ENCODE peak calls at places on chromosome X, in ten cellular contexts. H is fibroblast of pulmonary artery, D is omental fat pad, J is SK-N-SH, Y is tibial artery, Z is activated T-cell treated with anti-CD3 and anti-CD28 coated beads for 4 hours, I is foreskin fibroblast, S is kidney glomerular epithelial cell, O is NCI-H2171 treated with DMSO at 0.1 percent for 48 hours, W is fibroblast of mammary gland. M is an unnamed sample.

GRCh38 chrX:125210146-125210545 is 109.5 kb upstream of the TEX13C start:
- DNase-seq in H (no peak), D (no peak), J (no peak), Y (no peak), Z (no peak), I (no peak), S (no peak), O (no peak), W (no peak), M (no peak)

GRCh38 chrX:155216940-155217450 is 735 bp downstream of the VBP1 start:
- DNase-seq in H (no peak), D (no peak), J (peak; percentile 46), Y (no peak), Z (no peak), I (no peak), S (no peak), O (no peak), W (peak; percentile 11), M (peak; percentile 48)

GRCh38 chrX:44480591-44480990 is 62.1 kb downstream of the FUNDC1 start:
- DNase-seq in H (no peak), D (no peak), J (no peak), Y (no peak), Z (no peak), I (no peak), S (peak; percentile 14), O (no peak), W (no peak), M (no peak)

GRCh38 chrX:24395775-24396174 is 35.3 kb downstream of the SUPT20HL1 start:
- DNase-seq in H (peak; percentile 82), D (no peak), J (peak; percentile 54), Y (no peak), Z (peak; percentile 35), I (peak; percentile 52), S (peak; percentile 61), O (peak; percentile 45), W (peak; percentile 84), M (peak; percentile 87)

GRCh38 chrX:12372111-12372510 is 233.8 kb downstream of the FRMPD4 start:
- DNase-seq in H (peak; percentile 90), D (no peak), J (no peak), Y (no peak), Z (no peak), I (no peak), S (no peak), O (no peak), W (peak; percentile 47), M (peak; percentile 80)

GRCh38 chrX:71911023-71911730 is 532 bp downstream of the NHSL2 start:
- DNase-seq in H (no peak), D (no peak), J (peak; percentile 53), Y (no peak), Z (no peak), I (no peak), S (peak; percentile 4), O (peak; percentile 62), W (no peak), M (no peak)

GRCh38 chrX:69556094-69557011 is 52.2 kb downstream of the NALF2 start:
- DNase-seq in H (peak; percentile 95), D (no peak), J (no peak), Y (no peak), Z (no peak), I (no peak), S (peak; percentile 57), O (peak; percentile 13), W (peak; percentile 28), M (peak; percentile 2)

GRCh38 chrX:24153175-24153795 is 3.8 kb downstream of the ZFX start:
- DNase-seq in H (no peak), D (no peak), J (no peak), Y (no peak), Z (no peak), I (no peak), S (no peak), O (peak; percentile 36), W (peak; percentile 57), M (no peak)

GRCh38 chrX:129984196-129984962 is 1.9 kb downstream of the BCORL1 start:
- DNase-seq in H (no peak), D (no peak), J (peak; percentile 86), Y (peak; percentile 20), Z (no peak), I (no peak), S (no peak), O (no peak), W (no peak), M (no peak)

GRCh38 chrX:15497865-15498264 is 2.7 kb upstream of the BMX start:
- DNase-seq in H (peak; percentile 76), D (no peak), J (peak; percentile 72), Y (peak; percentile 24), Z (peak; percentile 34), I (no peak), S (peak; percentile 19), O (peak; percentile 18), W (peak; percentile 42), M (peak; percentile 56)

GRCh38 chrX:92232182-92232581 is 453.0 kb downstream of the PCDH11X start:
- DNase-seq in H (peak; percentile 11), D (no peak), J (peak; percentile 16), Y (no peak), Z (no peak), I (no peak), S (no peak), O (peak; percentile 1), W (peak; percentile 4), M (no peak)

GRCh38 chrX:155334486-155335316 is at the start of gene CLIC2:
- DNase-seq in H (peak; percentile 87), D (no peak), J (no peak), Y (peak; percentile 45), Z (no peak), I (peak; percentile 29), S (no peak), O (peak; percentile 29), W (peak; percentile 95), M (peak; percentile 93)

GRCh38 chrX:10648608-10649007 is 28.2 kb upstream of the MID1 start:
- DNase-seq in H (peak; percentile 44), D (no peak), J (peak; percentile 6), Y (no peak), Z (no peak), I (peak; percentile 76), S (no peak), O (peak; percentile 77), W (peak; percentile 90), M (peak; percentile 52)

GRCh38 chrX:123563167-123563566 is 169.7 kb downstream of the THOC2 start:
- DNase-seq in H (no peak), D (no peak), J (no peak), Y (no peak), Z (no peak), I (no peak), S (no peak), O (no peak), W (no peak), M (no peak)

GRCh38 chrX:107747596-107748161 is 27.9 kb downstream of the TSC22D3 start:
- DNase-seq in H (peak; percentile 60), D (no peak), J (no peak), Y (peak; percentile 31), Z (no peak), I (peak; percentile 54), S (peak; percentile 29), O (peak; percentile 77), W (peak; percentile 66), M (peak; percentile 59)

GRCh38 chrX:72094894-72095293 is 36.8 kb downstream of the RTL5 start:
- DNase-seq in H (peak; percentile 61), D (no peak), J (peak; percentile 90), Y (no peak), Z (peak; percentile 28), I (no peak), S (no peak), O (no peak), W (peak; percentile 7), M (peak; percentile 37)

GRCh38 chrX:40155617-40156471 is 58.1 kb upstream of the BCOR start:
- DNase-seq in H (no peak), D (no peak), J (peak; percentile 64), Y (no peak), Z (no peak), I (no peak), S (no peak), O (peak; percentile 3), W (no peak), M (no peak)

GRCh38 chrX:22577181-22577580 is 304.5 kb downstream of the CBLL2 start:
- DNase-seq in H (peak; percentile 24), D (no peak), J (no peak), Y (no peak), Z (no peak), I (peak; percentile 18), S (peak; percentile 65), O (no peak), W (peak; percentile 69), M (peak; percentile 72)

GRCh38 chrX:33307954-33308353 is 96.6 kb upstream of the DMD start:
- DNase-seq in H (peak; percentile 31), D (no peak), J (no peak), Y (no peak), Z (no peak), I (no peak), S (no peak), O (no peak), W (peak; percentile 57), M (peak; percentile 29)

GRCh38 chrX:71178908-71179307 is 34.3 kb downstream of the NLGN3 start:
- DNase-seq in H (peak; percentile 79), D (no peak), J (peak; percentile 65), Y (peak; percentile 31), Z (peak; percentile 23), I (peak; percentile 41), S (peak; percentile 25), O (peak; percentile 61), W (peak; percentile 73), M (peak; percentile 83)

GRCh38 chrX:103518571-103518970 is 718 bp downstream of the RAB40A start:
- DNase-seq in H (peak; percentile 59), D (no peak), J (no peak), Y (no peak), Z (no peak), I (no peak), S (no peak), O (no peak), W (peak; percentile 68), M (no peak)

GRCh38 chrX:123835661-123836371 is 24.0 kb upstream of the XIAP start:
- DNase-seq in H (peak; percentile 51), D (no peak), J (no peak), Y (no peak), Z (no peak), I (peak; percentile 36), S (peak; percentile 56), O (no peak), W (peak; percentile 83), M (peak; percentile 62)

GRCh38 chrX:118560380-118560932 is 64.8 kb downstream of the DOCK11 start:
- DNase-seq in H (no peak), D (no peak), J (no peak), Y (no peak), Z (no peak), I (no peak), S (no peak), O (no peak), W (no peak), M (no peak)

GRCh38 chrX:119606508-119607389 is 525 bp upstream of the NKRF start:
- DNase-seq in H (no peak), D (no peak), J (no peak), Y (no peak), Z (no peak), I (peak; percentile 82), S (no peak), O (no peak), W (peak; percentile 91), M (peak; percentile 94)

GRCh38 chrX:39862958-39863357 is 234.8 kb downstream of the BCOR start:
- DNase-seq in H (no peak), D (no peak), J (no peak), Y (no peak), Z (no peak), I (no peak), S (no peak), O (no peak), W (no peak), M (no peak)

GRCh38 chrX:48488034-48488433 is 12.0 kb downstream of the FTSJ1 start:
- DNase-seq in H (no peak), D (no peak), J (no peak), Y (no peak), Z (no peak), I (no peak), S (no peak), O (no peak), W (no peak), M (no peak)

GRCh38 chrX:5537098-5537497 is 691.6 kb downstream of the NLGN4X start:
- DNase-seq in H (no peak), D (no peak), J (no peak), Y (no peak), Z (no peak), I (no peak), S (no peak), O (no peak), W (no peak), M (no peak)

GRCh38 chrX:254630-255215 is 26.5 kb upstream of the PLCXD1 start:
- DNase-seq in H (no peak), D (peak; percentile 17), J (no peak), Y (no peak), Z (no peak), I (no peak), S (no peak), O (no peak), W (no peak), M (no peak)